ENCODE peak calls at places on chromosomes 12 and 14, in nine cellular contexts. Y is right lobe of liver; B is colonic mucosa; R is GM12878; O is prostate gland; M is tibial nerve; I is tibial artery; H is CD8-positive, alpha-beta memory T cell; Z is dorsolateral prefrontal cortex. N is an unnamed sample.

GRCh38 chr12:76674669-76675315 is 89.1 kb upstream of the ZDHHC17 start:
- DNase-seq in Y (no peak), B (no peak), R (no peak), O (no peak), M (no peak), I (no peak), H (no peak), Z (no peak), N (no peak)

GRCh38 chr14:99009875-99010274 is 262.1 kb downstream of the BCL11B start:
- DNase-seq in Y (no peak), B (no peak), R (no peak), O (no peak), M (no peak), I (no peak), H (no peak), Z (no peak), N (no peak)

GRCh38 chr12:5203274-5203673 is 159.6 kb downstream of the KCNA5 start:
- DNase-seq in Y (no peak), B (no peak), R (no peak), O (no peak), M (no peak), I (no peak), H (no peak), Z (no peak), N (no peak)

GRCh38 chr12:53115891-53116675 is 12.8 kb downstream of the SOAT2 start:
- DNase-seq in Y (no peak), B (no peak), R (no peak), O (no peak), M (no peak), I (no peak), H (no peak), Z (no peak), N (no peak)

GRCh38 chr14:68780358-68781160 is 12.3 kb downstream of the ZFP36L1 start:
- DNase-seq in Y (peak), B (peak), R (no peak), O (no peak), M (no peak), I (peak), H (peak), Z (no peak), N (no peak)

GRCh38 chr12:82519508-82519907 is 161.2 kb downstream of the METTL25 start:
- DNase-seq in Y (no peak), B (no peak), R (no peak), O (no peak), M (no peak), I (no peak), H (no peak), Z (no peak), N (no peak)

GRCh38 chr12:55724226-55724939 is 4.2 kb downstream of the RDH5 start:
- DNase-seq in Y (peak), B (peak), R (no peak), O (peak), M (peak), I (peak), H (peak), Z (peak), N (no peak)

GRCh38 chr12:2268478-2269286 is 215.9 kb downstream of the CACNA1C start:
- DNase-seq in Y (no peak), B (no peak), R (no peak), O (no peak), M (no peak), I (peak), H (no peak), Z (no peak), N (no peak)

GRCh38 chr12:47896022-47896421 is 8.8 kb downstream of the VDR start:
- DNase-seq in Y (no peak), B (no peak), R (no peak), O (no peak), M (no peak), I (no peak), H (no peak), Z (no peak), N (no peak)

GRCh38 chr14:28571636-28572035 is 195.0 kb upstream of the FOXG1 start:
- DNase-seq in Y (no peak), B (no peak), R (no peak), O (no peak), M (no peak), I (no peak), H (no peak), Z (no peak), N (no peak)

GRCh38 chr14:91839754-91840153 is 27.6 kb downstream of the TC2N start:
- DNase-seq in Y (no peak), B (no peak), R (no peak), O (no peak), M (no peak), I (no peak), H (no peak), Z (no peak), N (no peak)

GRCh38 chr12:24560192-24560591 is 388.7 kb downstream of the BCAT1 start:
- DNase-seq in Y (no peak), B (no peak), R (no peak), O (no peak), M (no peak), I (no peak), H (no peak), Z (no peak), N (no peak)

GRCh38 chr12:24562761-24563392 is 386.0 kb downstream of the BCAT1 start:
- DNase-seq in Y (peak), B (no peak), R (no peak), O (peak), M (no peak), I (peak), H (no peak), Z (peak), N (no peak)

GRCh38 chr12:24561411-24561871 is 387.5 kb downstream of the BCAT1 start:
- DNase-seq in Y (peak), B (no peak), R (no peak), O (peak), M (no peak), I (peak), H (no peak), Z (no peak), N (no peak)

GRCh38 chr12:24560867-24561266 is 388.0 kb downstream of the BCAT1 start:
- DNase-seq in Y (no peak), B (no peak), R (no peak), O (no peak), M (no peak), I (peak), H (no peak), Z (no peak), N (no peak)

DNA sequence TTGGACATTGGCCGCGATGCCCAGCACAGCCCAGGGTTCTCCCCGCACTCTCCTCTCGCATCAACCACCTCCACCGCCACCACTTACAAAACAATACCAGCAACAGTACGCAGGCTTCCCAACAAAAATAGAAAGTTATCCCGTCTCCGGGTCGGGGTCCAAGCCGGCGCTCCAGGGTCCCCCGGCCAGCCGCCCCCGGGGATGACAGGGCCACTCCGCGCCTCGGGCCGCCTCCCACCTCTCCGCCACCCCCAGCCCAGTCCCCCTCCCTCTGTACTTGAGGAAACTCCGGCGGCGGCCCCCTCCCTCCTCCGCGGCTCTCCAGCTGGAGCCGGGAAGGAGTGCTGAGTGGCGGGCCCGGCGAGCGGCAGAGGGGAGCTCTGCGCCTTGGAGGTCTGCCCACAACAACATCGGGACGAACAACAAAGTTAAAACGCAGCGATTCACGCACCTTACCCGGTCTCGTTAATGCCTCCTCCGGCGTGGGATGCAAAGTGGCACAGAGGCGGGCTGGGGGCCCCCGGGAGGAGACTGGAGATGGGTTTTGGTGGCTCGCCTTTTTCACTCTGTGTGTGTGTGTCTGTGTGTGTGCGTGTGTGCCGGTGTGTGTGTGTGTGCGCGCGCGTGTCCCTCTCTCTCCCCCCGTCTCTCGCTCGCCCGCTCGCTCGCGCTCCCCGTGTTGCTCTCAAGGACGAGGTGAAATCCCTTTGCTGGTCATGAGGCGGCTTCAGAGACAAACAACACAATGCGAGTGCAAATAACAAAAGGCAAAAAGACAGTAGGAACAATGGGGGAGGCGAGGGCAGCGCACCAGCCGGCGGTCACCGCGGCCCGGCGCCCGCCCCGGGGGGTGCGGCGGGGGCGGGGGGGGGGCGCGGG is 386.8 kb downstream of the BCAT1 start:
- DNase-seq in Y (peak), B (peak), R (no peak), O (peak), M (peak), I (peak), H (no peak), Z (peak), N (no peak)
- H3K4me3 ChIP-seq in Y (peak), B (peak), R (peak), O (peak), M (peak), I (peak), H (peak), Z (peak), N (peak)

GRCh38 chr14:30242742-30243141 is 315.1 kb upstream of the PRKD1 start:
- DNase-seq in Y (no peak), B (no peak), R (no peak), O (no peak), M (no peak), I (no peak), H (no peak), Z (no peak), N (no peak)

GRCh38 chr14:30243805-30244204 is 315.2 kb upstream of the G2E3 start:
- DNase-seq in Y (no peak), B (no peak), R (no peak), O (no peak), M (no peak), I (no peak), H (no peak), Z (no peak), N (no peak)

GRCh38 chr14:30240002-30240401 is 312.4 kb upstream of the PRKD1 start:
- DNase-seq in Y (no peak), B (no peak), R (no peak), O (no peak), M (no peak), I (no peak), H (no peak), Z (no peak), N (no peak)

GRCh38 chr14:30240685-30241084 is 313.0 kb upstream of the PRKD1 start:
- DNase-seq in Y (no peak), B (no peak), R (no peak), O (no peak), M (no peak), I (no peak), H (no peak), Z (no peak), N (no peak)

GRCh38 chr14:30243157-30243556 is 315.5 kb upstream of the PRKD1 start:
- DNase-seq in Y (no peak), B (no peak), R (no peak), O (no peak), M (no peak), I (no peak), H (no peak), Z (no peak), N (no peak)
- H3K4me3 ChIP-seq in Y (no peak), B (no peak), R (no peak), O (no peak), M (no peak), I (no peak), H (no peak), Z (no peak), N (no peak)

GRCh38 chr14:52313493-52313881 is 625 bp upstream of the PTGER2 start:
- DNase-seq in Y (no peak), B (no peak), R (no peak), O (no peak), M (no peak), I (no peak), H (no peak), Z (no peak), N (no peak)
- H3K4me3 ChIP-seq in Y (peak), B (peak), R (no peak), O (peak), M (peak), I (peak), H (peak), Z (peak), N (peak)

GRCh38 chr12:94047781-94048567 is 100.4 kb upstream of the PLXNC1 start:
- DNase-seq in Y (no peak), B (no peak), R (peak), O (peak), M (no peak), I (no peak), H (no peak), Z (no peak), N (no peak)
- H3K4me3 ChIP-seq in Y (no peak), B (no peak), R (no peak), O (no peak), M (no peak), I (no peak), H (no peak), Z (no peak), N (no peak)

GRCh38 chr12:8916154-8916553 is 1.8 kb downstream of the PHC1 start:
- DNase-seq in Y (no peak), B (no peak), R (no peak), O (no peak), M (no peak), I (no peak), H (no peak), Z (no peak), N (no peak)
- H3K4me3 ChIP-seq in Y (no peak), B (no peak), R (no peak), O (no peak), M (no peak), I (no peak), H (no peak), Z (peak), N (peak)